ENCODE peak calls at places on chromosomes 13 and 19, in five cellular contexts. One of them, this sample, is unnamed.

GRCh38 chr19:13974073-13974472 is 21.8 kb downstream of the DCAF15 start:
- DNase-seq in SK-N-SH: peak
- DNase-seq in cardiac fibroblast: no peak
- DNase-seq in GM10248: no peak
- DNase-seq in dorsolateral prefrontal cortex: no peak
- DNase-seq in this sample: peak

GRCh38 chr19:48424694-48425219 is 21.0 kb upstream of the GRWD1 start:
- DNase-seq in SK-N-SH: no peak
- DNase-seq in cardiac fibroblast: peak
- DNase-seq in GM10248: peak
- DNase-seq in dorsolateral prefrontal cortex: no peak
- DNase-seq in this sample: no peak

GRCh38 chr13:97855570-97855970 is 97.9 kb upstream of the IPO5 start:
- DNase-seq in SK-N-SH: peak
- DNase-seq in cardiac fibroblast: peak
- DNase-seq in GM10248: peak
- DNase-seq in dorsolateral prefrontal cortex: no peak
- DNase-seq in this sample: peak

GRCh38 chr19:13899393-13899792 is 6.5 kb downstream of the BRME1 start:
- DNase-seq in SK-N-SH: no peak
- DNase-seq in cardiac fibroblast: no peak
- DNase-seq in GM10248: no peak
- DNase-seq in dorsolateral prefrontal cortex: no peak
- DNase-seq in this sample: no peak

GRCh38 chr13:74210693-74211393 is 76.6 kb upstream of the KLF12 start:
- DNase-seq in SK-N-SH: peak
- DNase-seq in cardiac fibroblast: peak
- DNase-seq in GM10248: no peak
- DNase-seq in dorsolateral prefrontal cortex: no peak
- DNase-seq in this sample: no peak

GRCh38 chr13:113813749-113814434 is 50.0 kb downstream of the GAS6 start:
- DNase-seq in SK-N-SH: no peak
- DNase-seq in cardiac fibroblast: peak
- DNase-seq in GM10248: no peak
- DNase-seq in dorsolateral prefrontal cortex: no peak
- DNase-seq in this sample: no peak

GRCh38 chr13:43905435-43906031 is 25.8 kb downstream of the LACC1 start:
- DNase-seq in SK-N-SH: peak
- DNase-seq in cardiac fibroblast: peak
- DNase-seq in GM10248: peak
- DNase-seq in dorsolateral prefrontal cortex: no peak
- DNase-seq in this sample: no peak

GRCh38 chr19:48686103-48686502 is 9.7 kb upstream of the FUT2 start:
- DNase-seq in SK-N-SH: no peak
- DNase-seq in cardiac fibroblast: no peak
- DNase-seq in GM10248: no peak
- DNase-seq in dorsolateral prefrontal cortex: no peak
- DNase-seq in this sample: no peak

GRCh38 chr13:94416454-94417080 is 62.9 kb downstream of the DCT start:
- DNase-seq in SK-N-SH: peak
- DNase-seq in cardiac fibroblast: peak
- DNase-seq in GM10248: no peak
- DNase-seq in dorsolateral prefrontal cortex: no peak
- DNase-seq in this sample: no peak

GRCh38 chr13:48302920-48303330 is 626 bp upstream of the RB1 start:
- DNase-seq in SK-N-SH: no peak
- DNase-seq in cardiac fibroblast: no peak
- DNase-seq in GM10248: no peak
- DNase-seq in dorsolateral prefrontal cortex: no peak
- DNase-seq in this sample: no peak

GRCh38 chr19:17402982-17403855 is 2.2 kb downstream of the BST2 start:
- DNase-seq in SK-N-SH: peak
- DNase-seq in cardiac fibroblast: no peak
- DNase-seq in GM10248: peak
- DNase-seq in dorsolateral prefrontal cortex: no peak
- DNase-seq in this sample: no peak

GRCh38 chr19:12913871-12914690 is 5.0 kb downstream of the SYCE2 start:
- DNase-seq in SK-N-SH: no peak
- DNase-seq in cardiac fibroblast: peak
- DNase-seq in GM10248: no peak
- DNase-seq in dorsolateral prefrontal cortex: no peak
- DNase-seq in this sample: no peak

GRCh38 chr13:30058429-30058828 is 208.0 kb upstream of the UBL3 start:
- DNase-seq in SK-N-SH: no peak
- DNase-seq in cardiac fibroblast: no peak
- DNase-seq in GM10248: no peak
- DNase-seq in dorsolateral prefrontal cortex: no peak
- DNase-seq in this sample: no peak

GRCh38 chr13:79688741-79689140 is 207.8 kb downstream of the NDFIP2 start:
- DNase-seq in SK-N-SH: no peak
- DNase-seq in cardiac fibroblast: no peak
- DNase-seq in GM10248: no peak
- DNase-seq in dorsolateral prefrontal cortex: no peak
- DNase-seq in this sample: no peak

GRCh38 chr19:19098703-19099632 is 35.2 kb downstream of the SLC25A42 start:
- DNase-seq in SK-N-SH: no peak
- DNase-seq in cardiac fibroblast: no peak
- DNase-seq in GM10248: no peak
- DNase-seq in dorsolateral prefrontal cortex: no peak
- DNase-seq in this sample: no peak

GRCh38 chr13:48600374-48601364 is 53.1 kb upstream of the CYSLTR2 start:
- DNase-seq in SK-N-SH: no peak
- DNase-seq in cardiac fibroblast: peak
- DNase-seq in GM10248: no peak
- DNase-seq in dorsolateral prefrontal cortex: no peak
- DNase-seq in this sample: no peak

GRCh38 chr13:87042946-87043345 is 628.2 kb upstream of the SLITRK5 start:
- DNase-seq in SK-N-SH: no peak
- DNase-seq in cardiac fibroblast: no peak
- DNase-seq in GM10248: no peak
- DNase-seq in dorsolateral prefrontal cortex: no peak
- DNase-seq in this sample: no peak

GRCh38 chr19:23527797-23528196 is 132.5 kb upstream of the ZNF91 start:
- DNase-seq in SK-N-SH: no peak
- DNase-seq in cardiac fibroblast: no peak
- DNase-seq in GM10248: no peak
- DNase-seq in dorsolateral prefrontal cortex: no peak
- DNase-seq in this sample: no peak

GRCh38 chr19:41808663-41809566 is 12.5 kb downstream of the CEACAM3 start:
- DNase-seq in SK-N-SH: no peak
- DNase-seq in cardiac fibroblast: no peak
- DNase-seq in GM10248: no peak
- DNase-seq in dorsolateral prefrontal cortex: no peak
- DNase-seq in this sample: no peak

GRCh38 chr13:105090244-105090643 is 1445.2 kb downstream of the EFNB2 start:
- DNase-seq in SK-N-SH: no peak
- DNase-seq in cardiac fibroblast: peak
- DNase-seq in GM10248: no peak
- DNase-seq in dorsolateral prefrontal cortex: no peak
- DNase-seq in this sample: no peak

GRCh38 chr19:19021115-19021514 is 12.2 kb downstream of the SUGP2 start:
- DNase-seq in SK-N-SH: no peak
- DNase-seq in cardiac fibroblast: peak
- DNase-seq in GM10248: no peak
- DNase-seq in dorsolateral prefrontal cortex: no peak
- DNase-seq in this sample: no peak

GRCh38 chr13:60169239-60170031 is 5.7 kb upstream of the DIAPH3 start:
- DNase-seq in SK-N-SH: no peak
- DNase-seq in cardiac fibroblast: no peak
- DNase-seq in GM10248: no peak
- DNase-seq in dorsolateral prefrontal cortex: no peak
- DNase-seq in this sample: no peak

GRCh38 chr13:37695200-37695599 is 96.6 kb upstream of the POSTN start:
- DNase-seq in SK-N-SH: no peak
- DNase-seq in cardiac fibroblast: no peak
- DNase-seq in GM10248: no peak
- DNase-seq in dorsolateral prefrontal cortex: no peak
- DNase-seq in this sample: no peak

GRCh38 chr13:107767119-107767518 is 448.2 kb downstream of the LIG4 start:
- DNase-seq in SK-N-SH: peak
- DNase-seq in cardiac fibroblast: no peak
- DNase-seq in GM10248: no peak
- DNase-seq in dorsolateral prefrontal cortex: no peak
- DNase-seq in this sample: no peak

GRCh38 chr19:18304496-18305312 is 18.2 kb downstream of the LSM4 start:
- DNase-seq in SK-N-SH: peak
- DNase-seq in cardiac fibroblast: peak
- DNase-seq in GM10248: peak
- DNase-seq in dorsolateral prefrontal cortex: peak
- DNase-seq in this sample: peak

GRCh38 chr13:31044658-31045620 is 112.5 kb downstream of the TEX26 start:
- DNase-seq in SK-N-SH: no peak
- DNase-seq in cardiac fibroblast: no peak
- DNase-seq in GM10248: no peak
- DNase-seq in dorsolateral prefrontal cortex: no peak
- DNase-seq in this sample: no peak

GRCh38 chr19:18193388-18194207 is 580 bp downstream of the MPV17L2 start:
- DNase-seq in SK-N-SH: no peak
- DNase-seq in cardiac fibroblast: no peak
- DNase-seq in GM10248: no peak
- DNase-seq in dorsolateral prefrontal cortex: no peak
- DNase-seq in this sample: no peak

GRCh38 chr19:50639121-50640112 is at the start of gene SYT3:
- DNase-seq in SK-N-SH: peak
- DNase-seq in cardiac fibroblast: peak
- DNase-seq in GM10248: peak
- DNase-seq in dorsolateral prefrontal cortex: peak
- DNase-seq in this sample: peak

GRCh38 chr13:29587645-29588044 is 7.8 kb downstream of the SLC7A1 start:
- DNase-seq in SK-N-SH: no peak
- DNase-seq in cardiac fibroblast: no peak
- DNase-seq in GM10248: no peak
- DNase-seq in dorsolateral prefrontal cortex: no peak
- DNase-seq in this sample: no peak

GRCh38 chr13:95540848-95541247 is 11.7 kb upstream of the CLDN10 start:
- DNase-seq in SK-N-SH: no peak
- DNase-seq in cardiac fibroblast: no peak
- DNase-seq in GM10248: no peak
- DNase-seq in dorsolateral prefrontal cortex: no peak
- DNase-seq in this sample: no peak

GRCh38 chr13:95541308-95541707 is 11.2 kb upstream of the CLDN10 start:
- DNase-seq in SK-N-SH: no peak
- DNase-seq in cardiac fibroblast: no peak
- DNase-seq in GM10248: no peak
- DNase-seq in dorsolateral prefrontal cortex: no peak
- DNase-seq in this sample: no peak

GRCh38 chr13:95533545-95534135 is 18.9 kb upstream of the CLDN10 start:
- DNase-seq in SK-N-SH: no peak
- DNase-seq in cardiac fibroblast: no peak
- DNase-seq in GM10248: no peak
- DNase-seq in dorsolateral prefrontal cortex: no peak
- DNase-seq in this sample: no peak

GRCh38 chr13:95535243-95535642 is 17.3 kb upstream of the CLDN10 start:
- DNase-seq in SK-N-SH: no peak
- DNase-seq in cardiac fibroblast: peak
- DNase-seq in GM10248: no peak
- DNase-seq in dorsolateral prefrontal cortex: no peak
- DNase-seq in this sample: no peak

DNA sequence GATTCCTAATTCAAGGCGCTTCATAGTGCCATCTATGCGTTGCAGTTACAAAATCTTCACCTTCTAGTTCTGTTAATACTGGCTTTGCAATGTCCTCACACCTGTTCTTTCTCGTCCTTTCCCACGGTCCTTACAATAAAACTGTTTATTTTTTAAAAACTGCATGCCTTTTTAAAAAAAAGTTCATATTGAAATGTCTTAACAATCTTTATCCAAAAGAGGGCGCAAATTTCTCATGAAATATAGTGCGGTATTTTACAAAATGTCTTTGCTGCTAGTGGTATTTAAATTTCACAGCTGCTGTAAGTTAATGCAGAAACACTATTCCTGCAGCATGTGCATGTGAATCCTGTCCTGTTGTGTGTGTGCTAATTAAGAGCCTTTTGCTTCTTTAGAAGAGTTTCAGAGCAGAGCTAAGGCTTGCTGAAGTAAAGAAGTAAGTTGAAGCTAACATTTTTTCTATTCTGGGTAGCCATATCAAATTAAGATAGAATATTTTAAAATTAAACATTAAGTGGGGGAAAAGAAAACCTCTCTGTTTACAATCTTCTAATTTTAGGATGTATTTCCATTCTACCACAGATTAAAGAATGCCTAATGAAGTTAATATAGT is 15.8 kb upstream of the CLDN10 start:
- DNase-seq in SK-N-SH: no peak
- DNase-seq in cardiac fibroblast: peak
- DNase-seq in GM10248: no peak
- DNase-seq in dorsolateral prefrontal cortex: no peak
- DNase-seq in this sample: no peak
- TF ChIP-seq CTCF in SK-N-SH: peak
- TF ChIP-seq CTCF in cardiac fibroblast: peak
- TF ChIP-seq CTCF in GM10248: peak
- TF ChIP-seq CTCF in dorsolateral prefrontal cortex: peak
- TF ChIP-seq CTCF in this sample: peak

DNA sequence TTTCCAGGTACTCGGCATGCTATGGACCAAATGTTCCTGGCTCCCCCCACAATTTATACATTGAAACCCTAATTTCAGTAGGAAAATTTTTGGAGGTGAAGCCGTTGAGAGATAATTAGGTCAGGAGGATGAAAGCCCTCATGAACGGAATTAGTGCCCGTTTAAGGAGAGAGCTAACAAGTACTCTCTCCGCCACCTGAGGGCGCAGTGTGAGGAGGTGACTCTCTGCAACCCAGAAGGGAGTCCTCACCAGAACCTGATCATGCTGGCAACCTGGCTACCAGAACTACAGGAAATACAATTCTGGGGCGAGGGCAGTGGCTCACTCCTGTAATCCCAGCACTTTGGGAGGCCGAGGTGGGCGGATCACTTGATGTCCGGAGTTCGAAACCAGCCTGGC is 397.8 kb downstream of the SLITRK5 start:
- DNase-seq in SK-N-SH: no peak
- DNase-seq in cardiac fibroblast: no peak
- DNase-seq in GM10248: no peak
- DNase-seq in dorsolateral prefrontal cortex: no peak
- DNase-seq in this sample: no peak
- TF ChIP-seq CTCF in SK-N-SH: peak
- TF ChIP-seq CTCF in cardiac fibroblast: no peak
- TF ChIP-seq CTCF in GM10248: no peak
- TF ChIP-seq CTCF in dorsolateral prefrontal cortex: no peak
- TF ChIP-seq CTCF in this sample: peak

DNA sequence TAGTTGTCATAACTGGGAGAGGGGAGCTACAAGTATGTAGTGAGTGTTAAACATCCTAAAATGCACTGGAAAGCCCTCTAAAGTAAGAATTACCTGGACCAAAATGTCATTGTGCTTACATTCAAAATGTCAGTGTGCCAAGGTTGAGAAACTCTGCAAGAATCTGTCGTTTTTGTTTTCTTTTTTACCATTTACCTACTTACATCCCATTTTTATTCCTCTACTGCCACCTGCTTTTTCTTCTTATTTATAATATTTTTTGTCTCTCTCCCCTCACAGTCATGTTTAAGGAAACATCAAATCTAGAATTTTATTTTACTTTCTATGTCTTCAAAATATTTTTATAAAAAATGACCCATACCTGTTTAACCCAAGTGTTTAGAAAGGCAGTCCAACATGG is 226.4 kb downstream of the PCDH17 start:
- DNase-seq in SK-N-SH: no peak
- DNase-seq in cardiac fibroblast: no peak
- DNase-seq in GM10248: no peak
- DNase-seq in dorsolateral prefrontal cortex: no peak
- DNase-seq in this sample: no peak
- TF ChIP-seq CTCF in SK-N-SH: no peak
- TF ChIP-seq CTCF in cardiac fibroblast: no peak
- TF ChIP-seq CTCF in GM10248: no peak
- TF ChIP-seq CTCF in dorsolateral prefrontal cortex: peak
- TF ChIP-seq CTCF in this sample: peak

GRCh38 chr19:1222394-1222793 is 15.4 kb downstream of the CBARP start:
- DNase-seq in SK-N-SH: peak
- DNase-seq in cardiac fibroblast: no peak
- DNase-seq in GM10248: no peak
- DNase-seq in dorsolateral prefrontal cortex: no peak
- DNase-seq in this sample: no peak
- TF ChIP-seq CTCF in SK-N-SH: no peak
- TF ChIP-seq CTCF in cardiac fibroblast: peak
- TF ChIP-seq CTCF in GM10248: no peak
- TF ChIP-seq CTCF in dorsolateral prefrontal cortex: no peak
- TF ChIP-seq CTCF in this sample: no peak

This sample was measured in D721Med.